ENCODE peak calls at places on chromosome 14, in seven cellular contexts. One of them, this sample, is unnamed.
A peak's percentile ranks its signal among the peaks of the same experiment; 100 is the strongest.

GRCh38 chr14:34407951-34408350 is 54.1 kb downstream of the SPTSSA start:
- DNase-seq in Caki2: no peak
- DNase-seq in HuH-7.5: no peak
- DNase-seq in left ventricle myocardium superior: no peak
- DNase-seq in H54: no peak
- DNase-seq in activated naive CD8-positive, alpha-beta T cell treated with anti-CD3 and anti-CD28 coated beads, Interleukin-2, amount 50 U/mL, for 24 hours: no peak
- DNase-seq in colonic mucosa: no peak
- DNase-seq in this sample: no peak

GRCh38 chr14:106318700-106319099 is 792.3 kb downstream of the TMEM121 start:
- DNase-seq in left ventricle myocardium superior: no peak
- DNase-seq in H54: no peak
- DNase-seq in HuH-7.5: no peak
- DNase-seq in Caki2: no peak
- DNase-seq in activated naive CD8-positive, alpha-beta T cell treated with anti-CD3 and anti-CD28 coated beads, Interleukin-2, amount 50 U/mL, for 24 hours: peak; percentile 60
- DNase-seq in colonic mucosa: no peak
- DNase-seq in this sample: no peak

GRCh38 chr14:104278214-104278534 is 139.8 kb downstream of the KIF26A start:
- DNase-seq in colonic mucosa: no peak
- DNase-seq in HuH-7.5: no peak
- DNase-seq in activated naive CD8-positive, alpha-beta T cell treated with anti-CD3 and anti-CD28 coated beads, Interleukin-2, amount 50 U/mL, for 24 hours: no peak
- DNase-seq in left ventricle myocardium superior: no peak
- DNase-seq in H54: no peak
- DNase-seq in Caki2: no peak
- DNase-seq in this sample: no peak

GRCh38 chr14:34501997-34502396 is 37.5 kb downstream of the EAPP start:
- DNase-seq in HuH-7.5: no peak
- DNase-seq in H54: no peak
- DNase-seq in Caki2: no peak
- DNase-seq in colonic mucosa: no peak
- DNase-seq in left ventricle myocardium superior: no peak
- DNase-seq in activated naive CD8-positive, alpha-beta T cell treated with anti-CD3 and anti-CD28 coated beads, Interleukin-2, amount 50 U/mL, for 24 hours: no peak
- DNase-seq in this sample: no peak

GRCh38 chr14:105144666-105145380 is 23.8 kb downstream of the JAG2 start:
- DNase-seq in H54: no peak
- DNase-seq in colonic mucosa: no peak
- DNase-seq in HuH-7.5: no peak
- DNase-seq in activated naive CD8-positive, alpha-beta T cell treated with anti-CD3 and anti-CD28 coated beads, Interleukin-2, amount 50 U/mL, for 24 hours: no peak
- DNase-seq in Caki2: no peak
- DNase-seq in left ventricle myocardium superior: peak; percentile 27
- DNase-seq in this sample: no peak

GRCh38 chr14:99803106-99803437 is 9.9 kb downstream of the EML1 start:
- DNase-seq in activated naive CD8-positive, alpha-beta T cell treated with anti-CD3 and anti-CD28 coated beads, Interleukin-2, amount 50 U/mL, for 24 hours: no peak
- DNase-seq in colonic mucosa: no peak
- DNase-seq in Caki2: no peak
- DNase-seq in left ventricle myocardium superior: no peak
- DNase-seq in HuH-7.5: no peak
- DNase-seq in H54: no peak
- DNase-seq in this sample: no peak

GRCh38 chr14:97747282-97747681 is 950.1 kb downstream of the VRK1 start:
- DNase-seq in HuH-7.5: no peak
- DNase-seq in left ventricle myocardium superior: no peak
- DNase-seq in colonic mucosa: no peak
- DNase-seq in activated naive CD8-positive, alpha-beta T cell treated with anti-CD3 and anti-CD28 coated beads, Interleukin-2, amount 50 U/mL, for 24 hours: no peak
- DNase-seq in H54: no peak
- DNase-seq in Caki2: no peak
- DNase-seq in this sample: no peak

GRCh38 chr14:76931629-76932402 is 96.7 kb downstream of the IRF2BPL start:
- DNase-seq in HuH-7.5: no peak
- DNase-seq in activated naive CD8-positive, alpha-beta T cell treated with anti-CD3 and anti-CD28 coated beads, Interleukin-2, amount 50 U/mL, for 24 hours: no peak
- DNase-seq in Caki2: no peak
- DNase-seq in H54: no peak
- DNase-seq in left ventricle myocardium superior: no peak
- DNase-seq in colonic mucosa: no peak
- DNase-seq in this sample: no peak

GRCh38 chr14:58708004-58708403 is 70.2 kb downstream of the DACT1 start:
- DNase-seq in Caki2: no peak
- DNase-seq in colonic mucosa: no peak
- DNase-seq in left ventricle myocardium superior: no peak
- DNase-seq in activated naive CD8-positive, alpha-beta T cell treated with anti-CD3 and anti-CD28 coated beads, Interleukin-2, amount 50 U/mL, for 24 hours: no peak
- DNase-seq in H54: no peak
- DNase-seq in HuH-7.5: no peak
- DNase-seq in this sample: no peak

GRCh38 chr14:100654814-100655795 is 67.9 kb upstream of the BEGAIN start:
- DNase-seq in left ventricle myocardium superior: peak; percentile 60
- DNase-seq in activated naive CD8-positive, alpha-beta T cell treated with anti-CD3 and anti-CD28 coated beads, Interleukin-2, amount 50 U/mL, for 24 hours: peak; percentile 43
- DNase-seq in H54: no peak
- DNase-seq in HuH-7.5: peak; percentile 80
- DNase-seq in Caki2: peak; percentile 35
- DNase-seq in colonic mucosa: peak; percentile 65
- DNase-seq in this sample: peak; percentile 21

GRCh38 chr14:99727096-99727870 is 43.2 kb downstream of the CYP46A1 start:
- DNase-seq in colonic mucosa: no peak
- DNase-seq in left ventricle myocardium superior: no peak
- DNase-seq in activated naive CD8-positive, alpha-beta T cell treated with anti-CD3 and anti-CD28 coated beads, Interleukin-2, amount 50 U/mL, for 24 hours: no peak
- DNase-seq in H54: no peak
- DNase-seq in HuH-7.5: no peak
- DNase-seq in Caki2: no peak
- DNase-seq in this sample: no peak

GRCh38 chr14:90791481-90791880 is 24.7 kb downstream of the TTC7B start:
- DNase-seq in HuH-7.5: no peak
- DNase-seq in colonic mucosa: no peak
- DNase-seq in Caki2: no peak
- DNase-seq in H54: no peak
- DNase-seq in activated naive CD8-positive, alpha-beta T cell treated with anti-CD3 and anti-CD28 coated beads, Interleukin-2, amount 50 U/mL, for 24 hours: no peak
- DNase-seq in left ventricle myocardium superior: no peak
- DNase-seq in this sample: no peak

GRCh38 chr14:91744068-91744480 is 12.2 kb upstream of the CATSPERB start:
- DNase-seq in left ventricle myocardium superior: no peak
- DNase-seq in activated naive CD8-positive, alpha-beta T cell treated with anti-CD3 and anti-CD28 coated beads, Interleukin-2, amount 50 U/mL, for 24 hours: no peak
- DNase-seq in H54: no peak
- DNase-seq in HuH-7.5: no peak
- DNase-seq in Caki2: no peak
- DNase-seq in colonic mucosa: peak; percentile 69
- DNase-seq in this sample: no peak

GRCh38 chr14:61642246-61642982 is 52.9 kb upstream of the HIF1A start:
- DNase-seq in colonic mucosa: peak; percentile 45
- DNase-seq in Caki2: peak; percentile 28
- DNase-seq in HuH-7.5: no peak
- DNase-seq in activated naive CD8-positive, alpha-beta T cell treated with anti-CD3 and anti-CD28 coated beads, Interleukin-2, amount 50 U/mL, for 24 hours: no peak
- DNase-seq in H54: no peak
- DNase-seq in left ventricle myocardium superior: no peak
- DNase-seq in this sample: no peak

GRCh38 chr14:100490252-100490651 is 97.0 kb downstream of the BEGAIN start:
- DNase-seq in Caki2: no peak
- DNase-seq in colonic mucosa: no peak
- DNase-seq in HuH-7.5: no peak
- DNase-seq in activated naive CD8-positive, alpha-beta T cell treated with anti-CD3 and anti-CD28 coated beads, Interleukin-2, amount 50 U/mL, for 24 hours: no peak
- DNase-seq in left ventricle myocardium superior: no peak
- DNase-seq in H54: no peak
- DNase-seq in this sample: no peak

GRCh38 chr14:28653521-28653920 is 113.1 kb upstream of the FOXG1 start:
- DNase-seq in left ventricle myocardium superior: no peak
- DNase-seq in colonic mucosa: no peak
- DNase-seq in H54: no peak
- DNase-seq in HuH-7.5: no peak
- DNase-seq in activated naive CD8-positive, alpha-beta T cell treated with anti-CD3 and anti-CD28 coated beads, Interleukin-2, amount 50 U/mL, for 24 hours: no peak
- DNase-seq in Caki2: no peak
- DNase-seq in this sample: no peak

GRCh38 chr14:61322011-61322798 is 826 bp downstream of the PRKCH start:
- DNase-seq in Caki2: no peak
- DNase-seq in H54: no peak
- DNase-seq in HuH-7.5: no peak
- DNase-seq in colonic mucosa: peak; percentile 72
- DNase-seq in activated naive CD8-positive, alpha-beta T cell treated with anti-CD3 and anti-CD28 coated beads, Interleukin-2, amount 50 U/mL, for 24 hours: no peak
- DNase-seq in left ventricle myocardium superior: peak; percentile 57
- DNase-seq in this sample: no peak

GRCh38 chr14:34081576-34082136 is 130.8 kb upstream of the EGLN3 start:
- DNase-seq in H54: no peak
- DNase-seq in activated naive CD8-positive, alpha-beta T cell treated with anti-CD3 and anti-CD28 coated beads, Interleukin-2, amount 50 U/mL, for 24 hours: no peak
- DNase-seq in HuH-7.5: no peak
- DNase-seq in left ventricle myocardium superior: no peak
- DNase-seq in colonic mucosa: no peak
- DNase-seq in Caki2: no peak
- DNase-seq in this sample: peak; percentile 18

GRCh38 chr14:84969501-84969900 is 560.4 kb upstream of the FLRT2 start:
- DNase-seq in Caki2: no peak
- DNase-seq in left ventricle myocardium superior: no peak
- DNase-seq in H54: no peak
- DNase-seq in activated naive CD8-positive, alpha-beta T cell treated with anti-CD3 and anti-CD28 coated beads, Interleukin-2, amount 50 U/mL, for 24 hours: no peak
- DNase-seq in colonic mucosa: no peak
- DNase-seq in HuH-7.5: no peak
- DNase-seq in this sample: no peak

GRCh38 chr14:101445278-101445677 is 116.0 kb upstream of the DIO3 start:
- DNase-seq in activated naive CD8-positive, alpha-beta T cell treated with anti-CD3 and anti-CD28 coated beads, Interleukin-2, amount 50 U/mL, for 24 hours: no peak
- DNase-seq in left ventricle myocardium superior: no peak
- DNase-seq in HuH-7.5: no peak
- DNase-seq in H54: no peak
- DNase-seq in colonic mucosa: no peak
- DNase-seq in Caki2: no peak
- DNase-seq in this sample: no peak

GRCh38 chr14:20690848-20691640 is 2.5 kb downstream of the ANG start:
- DNase-seq in H54: no peak
- DNase-seq in HuH-7.5: peak; percentile 65
- DNase-seq in Caki2: peak; percentile 63
- DNase-seq in activated naive CD8-positive, alpha-beta T cell treated with anti-CD3 and anti-CD28 coated beads, Interleukin-2, amount 50 U/mL, for 24 hours: no peak
- DNase-seq in colonic mucosa: peak; percentile 75
- DNase-seq in left ventricle myocardium superior: no peak
- DNase-seq in this sample: peak; percentile 78

GRCh38 chr14:102316048-102316745 is 3.3 kb upstream of the ZNF839 start:
- DNase-seq in H54: no peak
- DNase-seq in Caki2: peak; percentile 55
- DNase-seq in activated naive CD8-positive, alpha-beta T cell treated with anti-CD3 and anti-CD28 coated beads, Interleukin-2, amount 50 U/mL, for 24 hours: no peak
- DNase-seq in HuH-7.5: no peak
- DNase-seq in left ventricle myocardium superior: no peak
- DNase-seq in colonic mucosa: peak; percentile 70
- DNase-seq in this sample: peak; percentile 92

GRCh38 chr14:94304243-94304642 is 11.2 kb upstream of the SERPINA10 start:
- DNase-seq in Caki2: no peak
- DNase-seq in left ventricle myocardium superior: no peak
- DNase-seq in H54: no peak
- DNase-seq in HuH-7.5: no peak
- DNase-seq in activated naive CD8-positive, alpha-beta T cell treated with anti-CD3 and anti-CD28 coated beads, Interleukin-2, amount 50 U/mL, for 24 hours: no peak
- DNase-seq in colonic mucosa: peak; percentile 6
- DNase-seq in this sample: no peak

GRCh38 chr14:68665792-68666195 is 127.1 kb downstream of the ZFP36L1 start:
- DNase-seq in Caki2: no peak
- DNase-seq in HuH-7.5: no peak
- DNase-seq in left ventricle myocardium superior: no peak
- DNase-seq in H54: no peak
- DNase-seq in colonic mucosa: no peak
- DNase-seq in activated naive CD8-positive, alpha-beta T cell treated with anti-CD3 and anti-CD28 coated beads, Interleukin-2, amount 50 U/mL, for 24 hours: no peak
- DNase-seq in this sample: no peak

GRCh38 chr14:70143306-70143705 is 45.4 kb downstream of the SLC8A3 start:
- DNase-seq in activated naive CD8-positive, alpha-beta T cell treated with anti-CD3 and anti-CD28 coated beads, Interleukin-2, amount 50 U/mL, for 24 hours: no peak
- DNase-seq in HuH-7.5: no peak
- DNase-seq in H54: no peak
- DNase-seq in Caki2: no peak
- DNase-seq in colonic mucosa: no peak
- DNase-seq in left ventricle myocardium superior: no peak
- DNase-seq in this sample: no peak

This sample was measured in NCI-H2227 treated with DMSO at 0.1 percent for 48 hours.